ENCODE peak calls at places on chromosomes 16 and 17, in four cellular contexts. T is endothelial cell of umbilical vein, M is HCT116, H is HepG2. W is an unnamed sample.

GRCh38 chr16:77918792-77919707 is 103.3 kb upstream of the CLEC3A start:
- DNase-seq in H (peak), T (peak), M (no peak), W (no peak)

GRCh38 chr16:49278567-49278827 is 3.1 kb downstream of the CBLN1 start:
- DNase-seq in T (no peak), M (no peak), H (no peak), W (no peak)

GRCh38 chr17:83098241-83099085 is 19.1 kb downstream of the METRNL start:
- DNase-seq in T (no peak), H (no peak), M (no peak), W (no peak)

GRCh38 chr17:62703269-62703775 is 75.9 kb downstream of the MRC2 start:
- DNase-seq in H (no peak), M (no peak), T (peak), W (no peak)

GRCh38 chr17:40696651-40697072 is 6.9 kb downstream of the KRT24 start:
- DNase-seq in H (no peak), T (no peak), M (no peak), W (no peak)

GRCh38 chr17:29363716-29364115 is 26.4 kb upstream of the TAOK1 start:
- DNase-seq in M (no peak), H (no peak), T (no peak), W (no peak)

GRCh38 chr16:69496376-69496775 is 69.4 kb upstream of the NFAT5 start:
- DNase-seq in H (no peak), M (no peak), T (no peak), W (no peak)

GRCh38 chr17:43434902-43435319 is 36.1 kb downstream of the ARL4D start:
- DNase-seq in H (no peak), M (peak), T (no peak), W (no peak)

GRCh38 chr17:27396045-27396444 is 60.2 kb upstream of the KSR1 start:
- DNase-seq in M (no peak), H (no peak), T (peak), W (no peak)

GRCh38 chr16:68645494-68646388 is 631 bp downstream of the CDH3 start:
- DNase-seq in T (no peak), H (no peak), M (no peak), W (no peak)

GRCh38 chr17:77325826-77326581 is 185.2 kb downstream of the SEC14L1 start:
- DNase-seq in H (no peak), T (no peak), M (no peak), W (no peak)

GRCh38 chr16:75010427-75010826 is 11.6 kb downstream of the ZNRF1 start:
- DNase-seq in T (no peak), H (no peak), M (no peak), W (no peak)

GRCh38 chr16:89004209-89004831 is 27.3 kb upstream of the CBFA2T3 start:
- DNase-seq in T (peak), M (no peak), H (no peak), W (no peak)

GRCh38 chr16:53007095-53007494 is 45.6 kb downstream of the CHD9NB start:
- DNase-seq in M (no peak), H (no peak), T (no peak), W (no peak)

GRCh38 chr16:12611006-12611477 is 192.6 kb downstream of the CPPED1 start:
- DNase-seq in T (no peak), H (no peak), M (no peak), W (no peak)

GRCh38 chr17:72126575-72127486 is 6.0 kb downstream of the SOX9 start:
- DNase-seq in M (peak), T (no peak), H (peak), W (no peak)

GRCh38 chr16:11793840-11794239 is 3.2 kb downstream of the ZC3H7A start:
- DNase-seq in T (no peak), H (no peak), M (no peak), W (no peak)

GRCh38 chr17:7559307-7560171 is 989 bp downstream of the TNFSF13 start:
- DNase-seq in M (no peak), H (no peak), T (no peak), W (no peak)

GRCh38 chr17:1488826-1489275 is 3.6 kb downstream of the MYO1C start:
- DNase-seq in M (no peak), H (no peak), T (no peak), W (no peak)

GRCh38 chr16:68417711-68418301 is 30.5 kb downstream of the SMPD3 start:
- DNase-seq in M (no peak), T (peak), H (no peak), W (no peak)

GRCh38 chr17:10286324-10286723 is 86.5 kb downstream of the MYH13 start:
- DNase-seq in T (no peak), M (no peak), H (no peak), W (no peak)

GRCh38 chr17:14052886-14053615 is 16.3 kb upstream of the COX10 start:
- DNase-seq in H (peak), M (no peak), T (no peak), W (no peak)

DNA sequence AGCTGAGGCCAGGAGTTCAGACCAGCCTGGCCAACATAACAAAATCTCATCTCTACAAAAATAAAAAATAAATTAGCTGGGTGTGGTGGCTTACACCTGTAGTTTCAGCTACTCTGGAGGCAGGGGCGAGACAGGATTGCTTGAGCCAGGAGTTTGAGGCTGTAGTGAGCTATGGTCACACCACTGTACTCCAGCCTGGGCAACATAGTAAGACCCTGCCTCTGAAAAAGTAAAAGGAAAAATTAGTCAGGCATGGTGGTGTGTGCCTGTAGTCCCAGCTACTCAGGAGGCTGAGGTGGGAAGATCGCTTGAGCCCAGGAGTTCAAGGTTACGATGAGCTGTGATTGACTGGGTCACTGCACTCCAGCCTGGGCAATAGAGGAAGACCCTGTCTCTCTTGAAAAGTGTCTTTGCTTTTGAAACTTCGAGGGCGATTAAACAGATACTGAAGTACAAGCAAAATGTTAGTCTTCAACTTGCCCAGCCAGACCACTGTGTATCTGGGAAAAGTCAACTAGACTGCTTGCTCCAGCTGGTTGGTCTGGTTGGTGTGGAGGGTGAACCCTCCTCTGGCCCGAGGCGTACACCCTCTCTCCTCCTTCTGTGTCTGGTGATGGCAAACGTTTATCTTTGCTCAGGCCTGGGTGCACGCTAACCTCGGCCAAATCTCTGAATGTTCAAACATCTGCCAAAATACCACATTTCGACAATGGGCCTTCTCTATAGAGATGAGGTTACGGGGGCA is 174.9 kb downstream of the RAB11FIP4 start:
- DNase-seq in T (no peak), H (no peak), M (no peak), W (no peak)
- TF ChIP-seq POLR2AphosphoS5 in T (no peak), H (no peak), M (no peak), W (no peak)

DNA sequence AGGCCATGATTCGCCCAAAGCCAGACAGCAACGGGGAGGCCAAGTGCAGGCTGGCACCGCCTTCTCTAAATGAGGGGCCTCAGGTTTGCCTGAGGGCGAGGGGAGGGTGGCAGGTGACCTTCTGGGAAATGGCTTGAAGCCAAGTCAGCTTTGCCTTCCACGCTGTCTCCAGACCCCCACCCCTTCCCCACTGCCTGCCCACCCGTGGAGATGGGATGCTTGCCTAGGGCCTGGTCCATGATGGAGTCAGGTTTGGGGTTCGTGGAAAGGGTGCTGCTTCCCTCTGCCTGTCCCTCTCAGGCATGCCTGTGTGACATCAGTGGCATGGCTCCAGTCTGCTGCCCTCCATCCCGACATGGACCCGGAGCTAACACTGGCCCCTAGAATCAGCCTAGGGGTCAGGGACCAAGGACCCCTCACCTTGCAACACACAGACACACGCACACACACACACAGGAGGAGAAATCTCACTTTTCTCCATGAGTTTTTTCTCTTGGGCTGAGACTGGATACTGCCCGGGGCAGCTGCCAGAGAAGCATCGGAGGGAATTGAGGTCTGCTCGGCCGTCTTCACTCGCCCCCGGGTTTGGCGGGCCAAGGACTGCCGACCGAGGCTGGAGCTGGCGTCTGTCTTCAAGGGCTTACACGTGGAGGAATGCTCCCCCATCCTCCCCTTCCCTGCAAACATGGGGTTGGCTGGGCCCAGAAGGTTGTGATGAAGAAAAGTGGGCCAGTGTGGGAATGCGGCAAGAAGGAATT is 18.7 kb downstream of the NGFR start:
- DNase-seq in M (no peak), H (no peak), T (no peak), W (no peak)
- TF ChIP-seq EZH2 in M (no peak), H (no peak), T (no peak), W (no peak)

DNA sequence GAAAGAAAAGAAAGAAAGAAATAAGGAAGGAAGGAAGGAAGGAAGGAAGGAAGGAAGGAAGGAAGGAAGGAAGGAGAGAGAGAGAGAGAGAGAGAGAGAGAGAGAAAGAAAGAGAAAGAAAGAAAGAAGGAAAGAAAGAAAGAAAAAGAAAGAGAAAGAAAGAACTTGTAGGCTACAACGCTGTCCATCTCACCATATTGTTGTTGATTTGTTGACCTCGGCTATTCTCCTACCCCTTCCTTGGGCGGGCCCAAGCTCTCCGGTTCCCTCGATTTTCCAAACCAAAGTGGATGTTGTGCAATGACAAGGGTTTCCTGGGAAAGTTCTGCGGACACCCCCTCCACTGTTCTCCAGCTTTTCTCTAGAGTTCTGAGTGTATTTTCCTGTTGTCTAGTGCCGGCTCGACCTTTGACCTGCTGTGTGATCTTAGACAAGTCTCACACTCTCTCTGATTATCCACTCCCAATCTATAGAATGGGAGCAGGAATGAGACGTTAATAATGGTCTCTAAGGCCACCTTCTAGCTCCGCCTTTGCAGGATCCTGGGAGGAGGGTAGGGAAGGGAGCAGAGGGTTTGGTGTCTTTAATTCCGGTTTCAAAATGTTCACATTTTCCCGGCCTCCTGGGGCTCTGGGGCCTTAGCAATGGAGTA is 1.6 kb downstream of the IRX6 start:
- DNase-seq in T (no peak), M (no peak), H (no peak), W (no peak)
- H3K4me3 ChIP-seq in T (no peak), M (no peak), H (no peak), W (no peak)

GRCh38 chr16:4698321-4699029 is 5.1 kb downstream of the NUDT16L1 start:
- DNase-seq in M (no peak), H (no peak), T (no peak), W (no peak)
- TF ChIP-seq POLR2AphosphoS5 in M (no peak), H (no peak), T (no peak), W (no peak)

GRCh38 chr16:67173808-67174705 is 3.7 kb downstream of the NOL3 start:
- DNase-seq in M (no peak), H (peak), T (peak), W (no peak)
- TF ChIP-seq EZH2 in M (no peak), H (no peak), T (no peak), W (no peak)

DNA sequence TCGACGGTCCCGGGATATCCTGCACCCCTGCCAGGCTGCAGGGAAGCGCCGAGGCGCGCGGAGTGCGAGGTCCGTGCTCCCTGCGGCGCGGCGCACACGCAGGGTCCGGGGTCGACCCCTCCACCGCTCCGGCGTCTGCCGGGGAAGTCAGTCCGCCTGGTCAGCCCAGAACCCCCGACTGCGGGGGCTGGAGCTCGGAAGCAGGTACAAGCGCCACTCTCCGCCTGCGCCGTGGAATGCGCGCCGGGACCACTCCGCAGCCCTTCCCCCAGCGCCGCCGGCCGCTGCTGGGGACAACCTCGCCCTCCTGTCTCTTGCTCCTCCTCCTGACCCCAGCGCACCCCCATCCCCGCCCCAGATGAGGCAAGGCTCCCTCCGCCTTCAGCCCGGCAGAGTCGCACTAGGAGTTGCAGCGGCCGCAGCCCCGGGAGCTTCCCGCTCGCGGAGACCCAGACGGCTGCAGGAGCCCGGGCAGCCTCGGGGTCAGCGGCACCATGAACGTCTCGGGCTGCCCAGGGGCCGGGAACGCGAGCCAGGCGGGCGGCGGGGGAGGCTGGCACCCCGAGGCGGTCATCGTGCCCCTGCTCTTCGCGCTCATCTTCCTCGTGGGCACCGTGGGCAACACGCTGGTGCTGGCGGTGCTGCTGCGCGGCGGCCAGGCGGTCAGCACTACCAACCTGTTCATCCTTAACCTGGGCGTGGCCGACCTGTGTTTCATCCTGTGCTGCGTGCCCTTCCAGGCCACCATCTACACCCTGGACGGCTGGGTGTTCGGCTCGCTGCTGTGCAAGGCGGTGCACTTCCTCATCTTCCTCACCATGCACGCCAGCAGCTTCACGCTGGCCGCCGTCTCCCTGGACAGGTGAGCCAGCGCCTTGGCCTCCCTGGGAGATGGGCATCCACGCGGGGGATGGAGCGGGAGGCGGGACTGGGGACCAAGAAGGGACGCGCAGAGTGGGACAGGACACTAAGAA is at the start of gene GALR2:
- DNase-seq in H (no peak), T (no peak), M (no peak), W (no peak)
- H3K4me3 ChIP-seq in H (peak), T (no peak), M (no peak), W (no peak)

GRCh38 chr16:85361441-85362118 is 249.3 kb upstream of the CIBAR2 start:
- DNase-seq in T (no peak), M (no peak), H (no peak), W (no peak)
- TF ChIP-seq POLR2AphosphoS5 in T (no peak), M (no peak), H (no peak), W (no peak)

W was measured in SK-N-MC.